ENCODE peak calls at places on chromosomes 16 and 17, in nine cellular contexts. T is tibial nerve, G is breast epithelium, P is Peyer's patch, I is spleen, Z is HCT116, Y is stomach, W is esophagus muscularis mucosa, J is esophagus squamous epithelium. H is an unnamed sample.

GRCh38 chr17:7477392-7478275 is 1.8 kb downstream of the ZBTB4 start:
- DNase-seq in Y (peak; percentile 60), T (no peak), W (no peak), P (no peak), G (peak; percentile 56), Z (no peak), I (peak; percentile 81), J (no peak), H (peak; percentile 69)

GRCh38 chr16:69863882-69864281 is 87.3 kb upstream of the CLEC18A start:
- DNase-seq in T (no peak), Z (no peak), I (no peak), P (no peak), Y (no peak), G (no peak), J (no peak), W (no peak), H (no peak)

GRCh38 chr17:49407981-49408501 is 6.6 kb downstream of the PHB1 start:
- DNase-seq in J (no peak), P (peak; percentile 87), G (peak; percentile 57), W (no peak), T (peak; percentile 74), Z (peak; percentile 50), I (peak; percentile 94), Y (peak; percentile 89), H (peak; percentile 83)

GRCh38 chr17:42188749-42189650 is 3.7 kb upstream of the HCRT start:
- DNase-seq in W (no peak), G (no peak), P (no peak), Z (no peak), I (no peak), Y (no peak), J (no peak), T (no peak), H (no peak)

GRCh38 chr17:8222630-8223355 is 12.4 kb upstream of the AURKB start:
- DNase-seq in T (peak; percentile 95), P (peak; percentile 94), J (peak; percentile 60), Z (peak; percentile 87), G (peak; percentile 96), I (peak; percentile 97), Y (peak; percentile 94), W (peak; percentile 99), H (peak; percentile 94)

GRCh38 chr17:37447641-37448040 is 41.0 kb downstream of the TADA2A start:
- DNase-seq in P (no peak), I (no peak), G (no peak), Z (peak; percentile 50), Y (no peak), T (no peak), J (no peak), W (no peak), H (no peak)

GRCh38 chr17:73365934-73366623 is 54.3 kb upstream of the CDC42EP4 start:
- DNase-seq in P (no peak), Y (no peak), W (no peak), I (no peak), T (peak; percentile 50), J (no peak), G (no peak), Z (no peak), H (peak; percentile 50)

GRCh38 chr16:60346256-60346655 is 1612.1 kb upstream of the GOT2 start:
- DNase-seq in W (no peak), J (no peak), Z (no peak), P (no peak), Y (no peak), G (no peak), I (no peak), T (no peak), H (no peak)

GRCh38 chr17:77211681-77212080 is 70.9 kb downstream of the SEC14L1 start:
- DNase-seq in Z (no peak), G (no peak), I (no peak), P (no peak), J (no peak), T (no peak), W (no peak), Y (no peak), H (no peak)

GRCh38 chr17:77214328-77214727 is 73.6 kb downstream of the SEC14L1 start:
- DNase-seq in J (no peak), T (no peak), I (no peak), P (no peak), G (no peak), W (no peak), Z (no peak), Y (no peak), H (no peak)

GRCh38 chr17:77212081-77212832 is 71.5 kb downstream of the SEC14L1 start:
- DNase-seq in W (no peak), Z (no peak), P (no peak), J (no peak), Y (no peak), I (no peak), G (no peak), T (no peak), H (no peak)

GRCh38 chr17:77213778-77214132 is 73.0 kb downstream of the SEC14L1 start:
- DNase-seq in T (no peak), Y (no peak), J (no peak), P (no peak), W (no peak), G (no peak), Z (no peak), I (no peak), H (no peak)

DNA sequence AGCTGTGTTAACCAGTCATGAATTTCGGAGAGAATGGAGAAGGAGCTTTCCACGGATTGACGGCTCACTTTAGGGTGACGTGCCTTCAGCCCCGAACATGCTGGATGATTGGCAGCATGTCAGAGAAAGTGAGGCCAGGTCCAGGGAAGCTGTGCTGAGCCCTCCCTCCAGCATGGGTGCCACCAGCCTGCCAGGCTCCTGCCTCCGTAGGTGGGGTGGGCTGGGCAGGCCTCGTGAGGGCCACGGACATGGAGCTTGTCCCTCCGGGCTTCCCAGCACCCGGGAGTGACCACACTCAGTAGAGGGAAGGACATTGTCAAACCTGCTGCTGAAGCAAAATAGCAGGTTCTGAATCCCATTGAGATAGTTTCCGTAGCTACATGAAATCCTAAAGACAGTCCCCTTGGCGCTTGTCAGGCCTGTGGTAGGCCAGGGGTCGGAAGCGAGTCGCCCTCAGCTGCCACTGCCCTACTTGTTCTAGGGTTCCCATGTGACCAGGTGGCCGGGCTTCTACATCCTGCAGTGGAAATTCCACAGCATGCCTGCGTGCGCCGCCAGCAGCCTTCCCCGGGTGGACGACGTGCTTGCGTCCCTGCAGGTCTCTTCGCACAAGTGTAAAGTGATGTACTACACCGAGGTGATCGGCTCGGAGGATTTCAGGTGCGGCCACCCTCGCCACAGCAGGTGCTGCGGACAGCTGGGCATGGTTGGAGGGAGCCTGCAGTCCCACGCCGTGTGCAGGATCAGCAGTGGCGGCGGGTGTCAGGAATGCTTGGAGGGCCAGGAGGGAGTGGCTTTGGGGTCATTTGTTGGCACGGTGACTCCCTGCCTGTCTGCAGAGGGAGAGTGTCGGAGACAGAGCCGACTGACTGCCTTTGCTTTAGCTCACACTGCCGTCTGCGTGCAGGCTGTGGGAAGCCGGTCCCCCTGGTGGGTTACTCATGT is 72.3 kb downstream of the SEC14L1 start:
- DNase-seq in I (no peak), Z (no peak), P (no peak), W (no peak), G (no peak), Y (no peak), T (no peak), J (no peak), H (no peak)
- TF ChIP-seq POLR2A in I (no peak), Z (no peak), P (no peak), W (no peak), G (no peak), Y (no peak), T (no peak), J (no peak), H (no peak)

DNA sequence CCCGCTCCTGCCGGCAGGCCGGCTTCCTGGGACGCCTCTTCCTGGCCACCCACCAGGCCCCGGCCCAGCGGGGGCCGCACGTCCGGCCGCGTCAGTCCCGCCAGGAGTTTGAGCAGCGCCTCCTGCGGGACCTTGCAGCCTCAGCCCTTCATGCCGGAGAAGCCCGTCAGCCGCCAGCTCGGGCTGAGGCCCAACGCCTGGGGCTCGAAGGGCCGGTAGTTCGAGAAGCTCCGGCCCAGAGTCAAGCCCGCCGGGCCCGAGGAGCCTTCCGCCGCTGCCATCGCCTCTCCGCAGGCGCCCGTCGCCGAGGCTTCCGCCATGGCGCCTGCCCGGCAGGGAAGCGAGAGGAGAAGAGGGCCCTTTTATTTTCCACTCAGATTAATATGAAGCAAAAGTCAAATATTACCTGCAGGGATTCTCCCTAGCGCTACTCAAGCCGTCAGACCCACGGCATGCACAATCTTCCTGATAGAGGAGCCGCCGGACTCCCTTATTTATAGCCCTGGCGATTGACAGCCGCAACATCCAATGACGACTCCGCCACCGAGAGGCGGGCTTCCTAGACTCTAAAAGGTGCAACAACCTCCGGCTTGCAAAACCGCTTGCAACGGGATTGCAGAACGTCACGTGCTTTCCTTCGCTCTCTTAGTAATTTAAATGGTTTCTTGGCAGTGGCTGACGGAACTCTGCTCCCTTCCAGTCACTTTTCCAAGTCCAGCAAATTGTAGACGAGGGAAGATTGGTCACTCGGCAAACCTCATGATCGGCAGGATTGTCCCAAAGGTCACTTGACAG is at the start of gene SEPHS2:
- DNase-seq in I (peak; percentile 98), T (peak; percentile 100), Z (peak; percentile 96), P (peak; percentile 97), Y (peak; percentile 99), W (peak; percentile 99), J (peak; percentile 88), G (peak; percentile 97), H (peak; percentile 100)
- H3K27ac ChIP-seq in I (peak within 1 kb of the TSS; percentile 99), T (peak within 1 kb of the TSS; percentile 60), Z (peak within 1 kb of the TSS; percentile 86), P (peak within 1 kb of the TSS; percentile 96), Y (peak within 1 kb of the TSS; percentile 98), W (peak within 1 kb of the TSS; percentile 98), J (peak within 1 kb of the TSS; percentile 96), G (peak within 1 kb of the TSS; percentile 97), H (peak within 1 kb of the TSS; percentile 80)

GRCh38 chr17:77286641-77287431 is 146.1 kb downstream of the SEC14L1 start:
- DNase-seq in T (no peak), G (peak; percentile 92), Y (peak; percentile 88), P (peak; percentile 86), J (no peak), W (no peak), Z (peak; percentile 73), I (no peak), H (no peak)

GRCh38 chr17:77286391-77286640 is 145.5 kb downstream of the SEC14L1 start:
- DNase-seq in T (no peak), I (no peak), W (no peak), J (no peak), P (no peak), Y (no peak), Z (no peak), G (no peak), H (no peak)

GRCh38 chr17:77284023-77284617 is 143.4 kb downstream of the SEC14L1 start:
- DNase-seq in T (no peak), J (no peak), W (no peak), Z (no peak), G (no peak), I (no peak), P (no peak), Y (no peak), H (no peak)

GRCh38 chr17:77287432-77288068 is 146.8 kb downstream of the SEC14L1 start:
- DNase-seq in W (no peak), Z (peak; percentile 92), I (no peak), Y (peak; percentile 83), G (peak; percentile 87), P (peak; percentile 82), T (no peak), J (no peak), H (no peak)

GRCh38 chr17:77285594-77286390 is 145.0 kb downstream of the SEC14L1 start:
- DNase-seq in I (peak; percentile 91), W (no peak), G (peak; percentile 68), Z (no peak), T (peak; percentile 40), J (no peak), Y (peak; percentile 85), P (peak; percentile 86), H (no peak)
- TF ChIP-seq POLR2A in I (no peak), W (no peak), G (no peak), Z (no peak), T (no peak), J (peak; percentile 18), Y (no peak), P (peak; percentile 56), H (no peak)

GRCh38 chr17:78903101-78903779 is at the start of gene CEP295NL:
- DNase-seq in I (no peak), Z (no peak), T (no peak), J (no peak), G (no peak), Y (no peak), P (no peak), W (no peak), H (peak; percentile 71)
- H3K27ac ChIP-seq in I (no peak within 1 kb of the TSS), Z (no peak within 1 kb of the TSS), T (peak within 1 kb of the TSS; percentile 19), J (peak within 1 kb of the TSS; percentile 39), G (peak within 1 kb of the TSS; percentile 74), Y (no peak within 1 kb of the TSS), P (no peak within 1 kb of the TSS), W (peak within 1 kb of the TSS; percentile 34), H (no peak within 1 kb of the TSS)